ENCODE peak calls at places on chromosomes 4 and X, in five cellular contexts. M is GM12878, J is cardiac fibroblast, D is stomach, B is neural progenitor cell. P is an unnamed sample.

GRCh38 chr4:36196145-36196925 is 48.0 kb downstream of the ARAP2 start:
- DNase-seq in J (no peak), B (no peak), M (no peak), D (no peak), P (no peak)

GRCh38 chr4:168636506-168637176 is 139.8 kb downstream of the PALLD start:
- DNase-seq in M (no peak), J (peak; percentile 92), D (no peak), B (no peak), P (peak; percentile 84)

GRCh38 chr4:24924309-24924781 is 11.5 kb upstream of the CCDC149 start:
- DNase-seq in D (no peak), J (peak; percentile 95), M (no peak), B (no peak), P (peak; percentile 100)

GRCh38 chrX:39381446-39381845 is 580.2 kb downstream of the MID1IP1 start:
- DNase-seq in M (no peak), J (no peak), D (no peak), B (peak; percentile 44), P (no peak)

GRCh38 chr4:38804654-38805295 is at the start of gene TLR1:
- DNase-seq in B (peak; percentile 4), D (no peak), M (peak; percentile 62), J (peak; percentile 83), P (peak; percentile 68)

GRCh38 chrX:44012484-44013096 is 39.4 kb upstream of the NDP start:
- DNase-seq in M (no peak), D (peak; percentile 29), J (peak; percentile 77), B (no peak), P (peak; percentile 85)

GRCh38 chr4:52966781-52967180 is 104.7 kb downstream of the RASL11B start:
- DNase-seq in B (no peak), M (no peak), J (no peak), D (no peak), P (peak; percentile 64)

GRCh38 chr4:15479089-15479912 is 9.6 kb downstream of the CC2D2A start:
- DNase-seq in D (peak; percentile 31), B (peak; percentile 87), M (no peak), J (peak; percentile 94), P (peak; percentile 82)

GRCh38 chr4:128158894-128159293 is 97.8 kb downstream of the LARP1B start:
- DNase-seq in M (no peak), B (no peak), D (no peak), J (no peak), P (no peak)

GRCh38 chr4:17385403-17385802 is 126.5 kb downstream of the QDPR start:
- DNase-seq in D (no peak), B (no peak), J (peak; percentile 45), M (peak; percentile 24), P (peak; percentile 44)

GRCh38 chrX:95318882-95319281 is 1365.8 kb upstream of the DIAPH2 start:
- DNase-seq in M (no peak), B (peak; percentile 52), J (peak; percentile 2), D (no peak), P (no peak)

GRCh38 chr4:1703880-1704279 is 8.2 kb downstream of the SLBP start:
- DNase-seq in B (no peak), J (no peak), M (no peak), D (no peak), P (no peak)

GRCh38 chr4:30882443-30882842 is 162.3 kb downstream of the PCDH7 start:
- DNase-seq in B (no peak), M (no peak), D (no peak), J (no peak), P (no peak)

GRCh38 chr4:5932021-5932553 is 39.2 kb upstream of the CRMP1 start:
- DNase-seq in J (no peak), D (no peak), M (no peak), B (no peak), P (no peak)

GRCh38 chr4:76666940-76667532 is 230.9 kb downstream of the SOWAHB start:
- DNase-seq in J (no peak), D (no peak), B (no peak), M (no peak), P (no peak)
- H3K4me3 ChIP-seq in J (no peak overlapping the region), D (no peak overlapping the region), B (no peak overlapping the region), M (no peak overlapping the region), P (no peak overlapping the region)

DNA sequence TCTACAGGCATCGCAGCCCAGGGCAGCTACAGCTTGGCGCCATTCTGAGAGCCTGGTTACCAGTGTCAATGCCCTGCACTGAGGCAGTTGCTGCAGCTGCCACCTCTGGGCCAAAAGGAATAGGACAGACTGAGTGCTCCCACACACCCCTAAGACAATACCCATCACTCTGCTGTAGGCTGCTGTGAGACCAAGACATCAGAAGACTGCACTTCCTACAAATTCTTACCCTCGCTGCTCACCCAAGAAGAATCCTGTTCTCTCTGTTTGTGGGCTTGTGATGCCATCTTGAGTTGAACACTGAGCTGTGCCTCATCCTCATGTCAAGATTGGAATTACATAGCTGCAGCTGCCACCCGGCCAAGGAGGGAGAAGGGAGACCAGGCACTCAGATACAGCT is 1847.0 kb upstream of the PCDH10 start:
- DNase-seq in J (no peak), M (no peak), B (peak; percentile 13), D (no peak), P (no peak)
- TF ChIP-seq CTCF in J (no peak), M (no peak), B (peak; percentile 25), D (no peak), P (no peak)

GRCh38 chr4:124275-125081 is at the start of gene ZNF718:
- DNase-seq in D (peak; percentile 95), J (peak; percentile 99), M (peak; percentile 95), B (peak; percentile 97), P (peak; percentile 95)
- H3K4me3 ChIP-seq in D (peak within 1 kb of the TSS; percentile 67), J (peak within 1 kb of the TSS; percentile 90), M (peak within 1 kb of the TSS; percentile 87), B (peak within 1 kb of the TSS; percentile 76), P (peak within 1 kb of the TSS; percentile 91)

GRCh38 chrX:7946960-7947359 is 19.7 kb upstream of the PNPLA4 start:
- DNase-seq in M (no peak), B (no peak), D (no peak), J (no peak), P (no peak)

GRCh38 chrX:7943600-7944245 is 16.5 kb upstream of the PNPLA4 start:
- DNase-seq in M (no peak), B (no peak), D (peak; percentile 39), J (no peak), P (no peak)

DNA sequence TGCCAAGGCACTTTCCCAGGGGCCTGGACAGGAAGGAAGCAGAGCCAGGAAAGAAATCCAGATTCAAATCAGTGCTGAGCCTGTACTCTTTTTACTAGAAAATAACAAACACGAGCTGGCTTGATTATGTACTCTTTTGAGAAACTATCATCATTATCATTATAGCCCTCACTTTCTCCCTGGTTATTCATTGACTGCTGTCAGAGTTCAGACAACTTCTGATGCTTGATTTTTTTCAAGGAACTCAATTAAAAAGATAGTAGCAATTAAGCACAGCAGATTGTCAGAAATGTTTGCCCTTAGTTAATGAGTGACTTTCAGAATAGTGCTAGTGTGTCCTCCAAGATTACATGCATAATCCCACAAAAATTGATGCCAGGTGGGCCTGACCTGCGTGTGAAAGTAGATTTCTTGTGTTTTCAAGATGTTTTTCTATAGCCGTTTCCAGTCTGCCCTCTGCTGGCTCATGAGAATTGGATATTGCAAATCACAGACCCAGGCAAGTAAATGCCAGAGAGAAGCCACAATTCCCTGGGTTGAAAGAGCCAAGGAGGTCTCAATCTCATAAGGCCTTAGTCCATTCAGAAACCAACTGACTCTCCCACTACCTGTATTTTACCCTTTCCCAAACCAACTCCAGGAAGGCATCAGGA is 14.3 kb upstream of the PNPLA4 start:
- DNase-seq in M (no peak), D (no peak), J (peak; percentile 11), B (peak; percentile 13), P (peak; percentile 6)
- TF ChIP-seq CTCF in M (peak; percentile 62), D (no peak), J (peak; percentile 15), B (peak; percentile 43), P (peak; percentile 46)

GRCh38 chr4:146104541-146104940 is 71.0 kb upstream of the LSM6 start:
- DNase-seq in D (no peak), B (no peak), M (no peak), J (no peak), P (no peak)

GRCh38 chr4:146110847-146111485 is 64.6 kb upstream of the LSM6 start:
- DNase-seq in D (no peak), B (no peak), J (no peak), M (no peak), P (no peak)

GRCh38 chr4:146107587-146107986 is 67.9 kb upstream of the LSM6 start:
- DNase-seq in D (no peak), B (no peak), M (no peak), J (no peak), P (no peak)

GRCh38 chr4:146099585-146099984 is 75.9 kb upstream of the LSM6 start:
- DNase-seq in M (no peak), B (no peak), J (no peak), D (no peak), P (no peak)

GRCh38 chr4:146105464-146105863 is 70.1 kb upstream of the LSM6 start:
- DNase-seq in D (no peak), J (no peak), B (no peak), M (no peak), P (peak; percentile 6)
- H3K4me3 ChIP-seq in D (no peak overlapping the region), J (no peak overlapping the region), B (no peak overlapping the region), M (no peak overlapping the region), P (no peak overlapping the region)

GRCh38 chr4:7236847-7237246 is 44.5 kb downstream of the SORCS2 start:
- DNase-seq in J (no peak), B (no peak), M (no peak), D (no peak), P (peak; percentile 56)

GRCh38 chr4:7239101-7239820 is 46.9 kb downstream of the SORCS2 start:
- DNase-seq in M (no peak), J (no peak), D (no peak), B (no peak), P (no peak)

GRCh38 chr4:7237863-7238262 is 45.5 kb downstream of the SORCS2 start:
- DNase-seq in J (no peak), B (no peak), D (no peak), M (no peak), P (peak; percentile 63)

GRCh38 chr4:7239844-7240243 is 47.5 kb downstream of the SORCS2 start:
- DNase-seq in B (no peak), J (no peak), D (no peak), M (no peak), P (no peak)

GRCh38 chr4:7238300-7238960 is 46.1 kb downstream of the SORCS2 start:
- DNase-seq in D (no peak), M (no peak), J (no peak), B (peak; percentile 58), P (no peak)
- TF ChIP-seq CTCF in D (no peak), M (no peak), J (no peak), B (peak; percentile 51), P (peak; percentile 40)

P was measured in AG10803.